ENCODE peak calls at places on chromosomes 6 and 20, in four cellular contexts. G is AG20443, A is DMS 273 treated with DMSO at 0.1 percent for 48 hours, R is ELF-1. P is an unnamed sample.

GRCh38 chr6:7909323-7910276 is 988 bp downstream of the TXNDC5 start:
- DNase-seq in G (peak), A (peak), R (peak), P (no peak)

GRCh38 chr6:24919404-24919892 is 16.3 kb downstream of the RIPOR2 start:
- DNase-seq in G (no peak), A (no peak), R (no peak), P (peak)

GRCh38 chr6:149897015-149897697 is 757 bp downstream of the RAET1E start:
- DNase-seq in G (peak), A (no peak), R (no peak), P (peak)

GRCh38 chr6:155171747-155172191 is 92.0 kb upstream of the CLDN20 start:
- DNase-seq in G (no peak), A (peak), R (no peak), P (no peak)

GRCh38 chr6:159279790-159280277 is 110.6 kb downstream of the FNDC1 start:
- DNase-seq in G (no peak), A (no peak), R (peak), P (no peak)

GRCh38 chr6:14985366-14985765 is 260.5 kb upstream of the JARID2 start:
- DNase-seq in G (no peak), A (peak), R (no peak), P (no peak)

GRCh38 chr6:19024737-19025136 is 637.6 kb downstream of the RNF144B start:
- DNase-seq in G (peak), A (peak), R (peak), P (no peak)

GRCh38 chr6:28349892-28350737 is at the start of gene ZKSCAN3:
- DNase-seq in G (peak), A (peak), R (peak), P (peak)

GRCh38 chr6:7341989-7342742 is 29.2 kb upstream of the SSR1 start:
- DNase-seq in G (peak), A (peak), R (peak), P (no peak)

GRCh38 chr6:134330555-134330954 is 12.6 kb upstream of the SGK1 start:
- DNase-seq in G (no peak), A (no peak), R (no peak), P (no peak)

GRCh38 chr6:170238741-170239565 is 51.9 kb downstream of the DLL1 start:
- DNase-seq in G (no peak), A (no peak), R (no peak), P (no peak)

GRCh38 chr6:42428326-42429041 is 23.2 kb downstream of the TRERF1 start:
- DNase-seq in G (peak), A (no peak), R (no peak), P (no peak)

GRCh38 chr6:133632206-133632605 is 256.7 kb upstream of the TCF21 start:
- DNase-seq in G (peak), A (no peak), R (no peak), P (no peak)

GRCh38 chr6:81476881-81477280 is 275.6 kb downstream of the TENT5A start:
- DNase-seq in G (peak), A (no peak), R (no peak), P (no peak)

GRCh38 chr6:45479834-45480696 is 102.3 kb upstream of the SUPT3H start:
- DNase-seq in G (peak), A (no peak), R (no peak), P (no peak)

GRCh38 chr6:139335447-139336210 is 38.8 kb downstream of the CITED2 start:
- DNase-seq in G (no peak), A (no peak), R (no peak), P (no peak)

GRCh38 chr20:57573893-57574292 is 13.0 kb downstream of the PCK1 start:
- DNase-seq in G (no peak), A (no peak), R (no peak), P (no peak)

GRCh38 chr20:33515569-33516216 is 25.8 kb downstream of the CBFA2T2 start:
- DNase-seq in G (no peak), A (no peak), R (no peak), P (no peak)

GRCh38 chr20:61419010-61419409 is 166.9 kb downstream of the CDH4 start:
- DNase-seq in G (no peak), A (no peak), R (no peak), P (no peak)

GRCh38 chr6:163415176-163415619 is 680 bp downstream of the QKI start:
- DNase-seq in G (no peak), A (no peak), R (no peak), P (no peak)

GRCh38 chr6:132130530-132131298 is 179.5 kb upstream of the CCN2 start:
- DNase-seq in G (peak), A (no peak), R (no peak), P (no peak)

GRCh38 chr6:77015350-77015749 is 447.9 kb downstream of the HTR1B start:
- DNase-seq in G (no peak), A (no peak), R (no peak), P (no peak)

GRCh38 chr20:59082077-59082740 is 39.6 kb upstream of the PRELID3B start:
- DNase-seq in G (no peak), A (no peak), R (no peak), P (no peak)

GRCh38 chr6:116314218-116314617 is 34.5 kb upstream of the TSPYL1 start:
- DNase-seq in G (no peak), A (no peak), R (no peak), P (no peak)

GRCh38 chr20:48015943-48016723 is 230.9 kb upstream of the SULF2 start:
- DNase-seq in G (peak), A (no peak), R (no peak), P (no peak)

GRCh38 chr6:156517090-156517489 is 260.1 kb upstream of the ARID1B start:
- DNase-seq in G (no peak), A (no peak), R (no peak), P (peak)

GRCh38 chr20:44324343-44324742 is 12.5 kb upstream of the R3HDML start:
- DNase-seq in G (no peak), A (no peak), R (peak), P (no peak)

GRCh38 chr6:56765494-56765893 is 122.8 kb upstream of the DST start:
- DNase-seq in G (no peak), A (no peak), R (no peak), P (no peak)

GRCh38 chr6:79712144-79712543 is 81.0 kb downstream of the SH3BGRL2 start:
- DNase-seq in G (no peak), A (no peak), R (no peak), P (no peak)

GRCh38 chr6:24274441-24275083 is 83.3 kb downstream of the DCDC2 start:
- DNase-seq in G (peak), A (peak), R (no peak), P (no peak)

GRCh38 chr6:168865-169455 is 123.3 kb upstream of the DUSP22 start:
- DNase-seq in G (peak), A (peak), R (no peak), P (no peak)

GRCh38 chr6:157442296-157442695 is 61.3 kb downstream of the ZDHHC14 start:
- DNase-seq in G (no peak), A (no peak), R (no peak), P (no peak)

GRCh38 chr20:34254979-34255378 is 13.8 kb downstream of the ASIP start:
- DNase-seq in G (no peak), A (no peak), R (no peak), P (no peak)

GRCh38 chr6:11514672-11515071 is 22.9 kb upstream of the TMEM170B start:
- DNase-seq in G (no peak), A (no peak), R (no peak), P (no peak)

GRCh38 chr6:12148317-12148801 is 136.2 kb downstream of the HIVEP1 start:
- DNase-seq in G (peak), A (no peak), R (no peak), P (no peak)

GRCh38 chr20:37907677-37908397 is 4.9 kb downstream of the VSTM2L start:
- DNase-seq in G (peak), A (peak), R (peak), P (no peak)

GRCh38 chr6:3230275-3231212 is 3.1 kb upstream of the TUBB2B start:
- DNase-seq in G (no peak), A (no peak), R (no peak), P (no peak)

P was measured in esophagus muscularis mucosa.